ENCODE peak calls at places on chromosome 17, in ten cellular contexts. H is activated CD8-positive, alpha-beta T cell treated with anti-CD3 and anti-CD28 coated beads, Interleukin-2, amount 10 ng/mL, durations not matched to agents 7 days and 5 days; A is glutamatergic neuron; G is CD8-positive, alpha-beta T cell; U is activated B cell treated with CpG ODN at 0.5 μM for 24 hours; W is activated naive CD8-positive, alpha-beta T cell treated with anti-CD3 and anti-CD28 coated beads, Interleukin-2, amount 50 U/mL, for 16 hours; D is fibroblast of the aortic adventitia; Q is HT1080; S is Peyer's patch; T is stimulated activated CD8-positive, alpha-beta memory T cell treated with anti-CD3 and anti-CD28 coated beads, Interleukin-4, amount 100 ng/mL, for 24 hours. X is an unnamed sample.

GRCh38 chr17:15363702-15364101 is 22.3 kb upstream of the TEKT3 start:
- DNase-seq in D (no peak), H (no peak), T (no peak), W (no peak), A (no peak), G (no peak), S (no peak), Q (no peak), U (no peak), X (no peak)

GRCh38 chr17:51351890-51352289 is 91.5 kb downstream of the UTP18 start:
- DNase-seq in S (no peak), U (no peak), Q (no peak), W (no peak), H (no peak), D (peak; percentile 77), T (no peak), A (no peak), G (no peak), X (no peak)

GRCh38 chr17:2602597-2603017 is 9.2 kb downstream of the PAFAH1B1 start:
- DNase-seq in S (no peak), H (no peak), D (no peak), U (no peak), A (no peak), Q (no peak), W (no peak), G (no peak), T (no peak), X (no peak)

GRCh38 chr17:31424944-31425582 is 33.6 kb downstream of the RAB11FIP4 start:
- DNase-seq in W (no peak), G (no peak), T (no peak), S (no peak), D (peak; percentile 66), A (peak; percentile 74), Q (no peak), U (no peak), H (no peak), X (no peak)

GRCh38 chr17:6454495-6455320 is 10.5 kb downstream of the PIMREG start:
- DNase-seq in Q (no peak), W (no peak), U (no peak), H (no peak), A (no peak), G (peak; percentile 51), S (no peak), D (no peak), T (no peak), X (no peak)

GRCh38 chr17:77437017-77437416 is 296.2 kb downstream of the SEC14L1 start:
- DNase-seq in H (no peak), W (no peak), Q (no peak), U (no peak), G (peak; percentile 60), T (no peak), A (no peak), D (peak; percentile 90), S (no peak), X (peak; percentile 36)

GRCh38 chr17:50934672-50935200 is 68.6 kb upstream of the TOB1 start:
- DNase-seq in S (no peak), U (no peak), D (no peak), T (no peak), G (no peak), W (no peak), A (peak; percentile 67), Q (no peak), H (no peak), X (no peak)

GRCh38 chr17:44241104-44241503 is 21.6 kb upstream of the UBTF start:
- DNase-seq in A (no peak), Q (no peak), U (no peak), D (no peak), T (no peak), G (no peak), W (no peak), S (no peak), H (no peak), X (no peak)

GRCh38 chr17:32508926-32509325 is 22.1 kb downstream of the CDK5R1 start:
- DNase-seq in S (no peak), G (no peak), A (no peak), H (no peak), Q (no peak), D (no peak), W (no peak), T (no peak), U (no peak), X (no peak)

GRCh38 chr17:39962642-39963220 is at the start of gene GSDMA:
- DNase-seq in G (no peak), A (no peak), U (no peak), Q (no peak), H (no peak), S (no peak), W (no peak), T (no peak), D (no peak), X (no peak)

GRCh38 chr17:65888649-65889048 is 303.3 kb downstream of the CEP112 start:
- DNase-seq in A (no peak), S (no peak), U (no peak), W (no peak), H (no peak), D (peak; percentile 98), Q (no peak), T (no peak), G (no peak), X (peak; percentile 13)

GRCh38 chr17:45098081-45098868 is 34.0 kb downstream of the PLCD3 start:
- DNase-seq in D (no peak), T (no peak), S (no peak), A (no peak), H (no peak), W (no peak), U (no peak), Q (no peak), G (no peak), X (no peak)

GRCh38 chr17:59234631-59235030 is 14.3 kb downstream of the GDPD1 start:
- DNase-seq in U (no peak), S (no peak), D (no peak), T (no peak), W (no peak), A (no peak), G (no peak), H (no peak), Q (no peak), X (no peak)

GRCh38 chr17:42562845-42563509 is 1.0 kb downstream of the COASY start:
- DNase-seq in G (no peak), H (no peak), W (no peak), D (peak; percentile 25), U (no peak), A (no peak), S (no peak), Q (no peak), T (no peak), X (no peak)

GRCh38 chr17:50631195-50631907 is 3.3 kb upstream of the ABCC3 start:
- DNase-seq in W (no peak), D (peak; percentile 22), Q (no peak), T (no peak), A (peak; percentile 35), G (no peak), H (no peak), U (no peak), S (peak; percentile 46), X (no peak)

GRCh38 chr17:57349533-57350227 is 93.4 kb downstream of the MSI2 start:
- DNase-seq in W (no peak), Q (no peak), A (no peak), S (no peak), T (no peak), U (no peak), D (no peak), H (no peak), G (no peak), X (no peak)

GRCh38 chr17:81427446-81428120 is 32.3 kb downstream of the BAHCC1 start:
- DNase-seq in W (no peak), A (no peak), U (no peak), Q (no peak), H (no peak), D (no peak), G (no peak), T (no peak), S (peak; percentile 71), X (no peak)

GRCh38 chr17:27766438-27766837 is 33.9 kb downstream of the NOS2 start:
- DNase-seq in U (no peak), W (no peak), Q (no peak), T (no peak), S (no peak), H (no peak), D (no peak), A (no peak), G (no peak), X (no peak)

GRCh38 chr17:8746501-8747236 is 2.0 kb upstream of the CCDC42 start:
- DNase-seq in Q (peak; percentile 31), T (no peak), A (no peak), D (no peak), H (no peak), U (no peak), W (no peak), S (no peak), G (no peak), X (peak; percentile 13)

GRCh38 chr17:42311240-42312034 is 23.1 kb downstream of the STAT5A start:
- DNase-seq in A (peak; percentile 48), T (no peak), W (no peak), D (peak; percentile 93), S (peak; percentile 62), H (no peak), G (no peak), U (no peak), Q (no peak), X (no peak)

GRCh38 chr17:3385869-3386816 is at the start of gene OR3A2:
- DNase-seq in U (no peak), Q (no peak), G (no peak), D (no peak), H (peak; percentile 35), A (peak; percentile 29), W (no peak), S (no peak), T (no peak), X (no peak)

GRCh38 chr17:1104222-1104621 is 75.6 kb downstream of the ABR start:
- DNase-seq in S (no peak), H (no peak), D (no peak), A (no peak), Q (no peak), W (no peak), G (no peak), U (no peak), T (no peak), X (no peak)

GRCh38 chr17:19650826-19651225 is 2.3 kb downstream of the ALDH3A2 start:
- DNase-seq in D (no peak), A (no peak), T (no peak), H (no peak), W (no peak), U (no peak), G (no peak), Q (peak; percentile 36), S (no peak), X (peak; percentile 55)

GRCh38 chr17:77352996-77353395 is 212.2 kb downstream of the SEC14L1 start:
- DNase-seq in U (no peak), A (no peak), S (no peak), H (no peak), T (no peak), G (peak; percentile 43), Q (no peak), W (no peak), D (no peak), X (no peak)

GRCh38 chr17:75457047-75457654 is 716 bp downstream of the TMEM94 start:
- DNase-seq in H (no peak), D (peak; percentile 54), S (peak; percentile 58), Q (no peak), T (no peak), W (no peak), A (peak; percentile 63), G (peak; percentile 51), U (peak; percentile 28), X (peak; percentile 41)

GRCh38 chr17:36705651-36706436 is 104.5 kb downstream of the MRM1 start:
- DNase-seq in H (peak; percentile 70), W (no peak), T (peak; percentile 35), U (no peak), Q (peak; percentile 52), D (peak; percentile 26), A (peak; percentile 56), G (peak; percentile 72), S (no peak), X (peak; percentile 56)

GRCh38 chr17:66834919-66835454 is at the start of gene CACNG5:
- DNase-seq in G (no peak), H (no peak), Q (no peak), W (no peak), T (no peak), U (no peak), S (no peak), D (no peak), A (peak; percentile 70), X (no peak)

GRCh38 chr17:11996722-11997146 is 541 bp downstream of the ZNF18 start:
- DNase-seq in A (no peak), H (peak; percentile 71), U (no peak), T (no peak), S (no peak), G (no peak), W (peak; percentile 8), D (peak; percentile 45), Q (no peak), X (peak; percentile 71)